ENCODE peak calls at places on chromosomes 3 and 15, in seven cellular contexts. Q, K, W, D, Z, E and I are unnamed samples.

GRCh38 chr15:90576711-90577389 is 47.1 kb downstream of the CRTC3 start:
- DNase-seq in Q (no peak), K (no peak), W (peak; percentile 44), D (no peak), Z (no peak), E (no peak), I (no peak)

GRCh38 chr3:52289338-52289746 is 1.7 kb downstream of the GLYCTK start:
- DNase-seq in Q (no peak), K (no peak), W (no peak), D (no peak), Z (no peak), E (no peak), I (no peak)

GRCh38 chr3:45774581-45775505 is 21.5 kb downstream of the SLC6A20 start:
- DNase-seq in Q (no peak), K (no peak), W (no peak), D (no peak), Z (no peak), E (no peak), I (no peak)

GRCh38 chr15:31337352-31338031 is 10.9 kb downstream of the KLF13 start:
- DNase-seq in Q (no peak), K (no peak), W (no peak), D (no peak), Z (no peak), E (no peak), I (no peak)

GRCh38 chr3:129001817-129002572 is 891 bp downstream of the EFCC1 start:
- DNase-seq in Q (no peak), K (peak; percentile 67), W (no peak), D (no peak), Z (peak; percentile 58), E (no peak), I (no peak)

GRCh38 chr15:60087561-60087960 is 83.5 kb downstream of the FOXB1 start:
- DNase-seq in Q (no peak), K (no peak), W (no peak), D (no peak), Z (no peak), E (no peak), I (no peak)

GRCh38 chr3:104646196-104646595 is 720.5 kb upstream of the ALCAM start:
- DNase-seq in Q (no peak), K (no peak), W (no peak), D (no peak), Z (no peak), E (no peak), I (no peak)

GRCh38 chr3:24119321-24119751 is 174.2 kb downstream of the NR1D2 start:
- DNase-seq in Q (no peak), K (no peak), W (no peak), D (no peak), Z (no peak), E (no peak), I (no peak)

GRCh38 chr3:140186421-140186920 is 251.5 kb downstream of the CLSTN2 start:
- DNase-seq in Q (no peak), K (no peak), W (no peak), D (no peak), Z (peak; percentile 30), E (no peak), I (no peak)

GRCh38 chr15:98671060-98672008 is 23.0 kb downstream of the IGF1R start:
- DNase-seq in Q (no peak), K (no peak), W (no peak), D (no peak), Z (no peak), E (peak; percentile 95), I (no peak)

GRCh38 chr3:57729339-57730039 is 26.6 kb upstream of the SLMAP start:
- DNase-seq in Q (no peak), K (no peak), W (no peak), D (no peak), Z (no peak), E (no peak), I (no peak)

GRCh38 chr15:72009207-72009606 is 108.7 kb downstream of the MYO9A start:
- DNase-seq in Q (no peak), K (no peak), W (no peak), D (peak; percentile 20), Z (no peak), E (peak; percentile 44), I (no peak)

GRCh38 chr3:169891886-169892285 is 19.5 kb upstream of the SAMD7 start:
- DNase-seq in Q (no peak), K (no peak), W (no peak), D (no peak), Z (no peak), E (no peak), I (no peak)

GRCh38 chr3:129888739-129889138 is 4.8 kb downstream of the TMCC1 start:
- DNase-seq in Q (no peak), K (no peak), W (peak; percentile 6), D (no peak), Z (no peak), E (no peak), I (no peak)

DNA sequence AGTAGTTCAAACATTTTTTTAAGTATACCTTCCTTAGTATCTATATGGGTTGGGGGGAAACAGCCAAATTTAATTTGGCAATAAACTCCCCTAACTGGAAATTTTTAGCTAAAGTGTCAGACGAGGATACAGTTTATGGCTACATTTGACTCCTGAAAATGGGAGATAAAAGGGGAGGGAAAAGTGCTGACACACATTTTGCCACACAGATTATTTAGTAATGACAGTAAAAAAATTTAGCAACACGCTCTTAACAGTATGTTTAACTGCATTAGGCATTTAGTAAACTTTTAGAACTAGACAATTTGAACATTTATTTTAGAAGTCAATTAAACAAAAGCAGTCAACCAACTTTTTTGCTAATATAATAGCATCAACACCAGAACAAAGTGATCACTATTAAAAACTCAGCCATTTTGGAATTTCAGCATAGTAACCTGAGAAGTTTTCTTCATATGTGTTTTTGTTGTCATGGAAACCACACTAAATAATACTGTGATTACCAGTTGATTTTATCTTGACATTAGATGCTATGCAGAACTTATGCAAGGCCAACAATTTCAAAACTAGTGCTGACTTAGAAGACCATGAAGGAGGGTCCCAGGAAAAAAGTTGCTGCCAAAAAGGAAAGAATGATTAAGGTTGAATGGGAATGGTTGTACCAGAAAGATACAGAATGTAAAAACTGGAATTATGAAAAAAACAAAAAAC is 47.0 kb upstream of the TFG start:
- DNase-seq in Q (no peak), K (no peak), W (no peak), D (no peak), Z (no peak), E (no peak), I (no peak)
- TF ChIP-seq TAF1 in Q (no peak), K (no peak), W (no peak), D (no peak), Z (no peak), E (no peak), I (no peak)

DNA sequence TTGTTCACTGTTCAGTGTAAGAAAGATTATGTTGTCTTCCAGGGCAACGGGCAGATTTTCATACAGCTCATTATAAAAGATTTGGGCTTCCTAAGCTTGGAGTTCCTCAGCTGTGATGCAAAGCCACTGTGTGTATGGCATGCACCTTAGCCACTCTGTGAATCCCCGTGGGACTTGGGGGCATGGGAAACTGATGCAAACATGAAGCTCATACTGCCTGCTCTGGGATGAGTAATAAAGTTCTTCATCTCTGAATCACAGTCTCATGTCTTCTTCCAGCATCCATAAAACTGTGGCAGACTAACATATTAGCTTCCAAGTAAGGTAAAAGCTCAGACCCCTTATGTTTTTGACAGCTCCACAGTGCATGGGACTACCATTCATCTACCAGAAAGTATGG is 154.3 kb upstream of the RORA start:
- DNase-seq in Q (no peak), K (no peak), W (no peak), D (no peak), Z (no peak), E (no peak), I (no peak)
- TF ChIP-seq TAF1 in Q (no peak), K (no peak), W (no peak), D (no peak), Z (no peak), E (no peak), I (no peak)

GRCh38 chr3:50639055-50639494 is 22.1 kb downstream of the MAPKAPK3 start:
- DNase-seq in Q (no peak), K (no peak), W (no peak), D (no peak), Z (no peak), E (no peak), I (no peak)
- TF ChIP-seq TAF1 in Q (no peak), K (no peak), W (no peak), D (no peak), Z (no peak), E (no peak), I (no peak)

DNA sequence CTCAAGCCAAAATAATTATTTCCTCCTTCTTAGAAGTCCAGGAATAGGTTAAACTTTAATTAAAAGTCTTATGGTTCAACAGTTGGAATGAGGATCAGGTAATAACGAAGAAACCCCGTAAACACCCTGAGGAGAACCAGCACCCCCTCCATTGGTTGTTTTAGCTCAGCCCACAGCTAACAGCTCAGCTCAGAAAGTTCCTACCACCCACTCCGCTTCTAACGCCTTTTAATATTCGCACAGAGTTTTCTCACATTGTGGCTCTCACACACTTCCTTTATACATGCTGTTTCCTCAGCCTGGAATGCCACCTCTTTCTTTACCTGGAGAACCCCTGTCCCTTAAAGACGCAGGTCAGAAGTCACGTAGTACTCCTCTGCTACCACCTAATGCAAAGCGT is 17.0 kb downstream of the CX3CR1 start:
- DNase-seq in Q (no peak), K (no peak), W (no peak), D (no peak), Z (no peak), E (no peak), I (no peak)
- TF ChIP-seq TAF1 in Q (no peak), K (no peak), W (no peak), D (no peak), Z (no peak), E (no peak), I (no peak)

DNA sequence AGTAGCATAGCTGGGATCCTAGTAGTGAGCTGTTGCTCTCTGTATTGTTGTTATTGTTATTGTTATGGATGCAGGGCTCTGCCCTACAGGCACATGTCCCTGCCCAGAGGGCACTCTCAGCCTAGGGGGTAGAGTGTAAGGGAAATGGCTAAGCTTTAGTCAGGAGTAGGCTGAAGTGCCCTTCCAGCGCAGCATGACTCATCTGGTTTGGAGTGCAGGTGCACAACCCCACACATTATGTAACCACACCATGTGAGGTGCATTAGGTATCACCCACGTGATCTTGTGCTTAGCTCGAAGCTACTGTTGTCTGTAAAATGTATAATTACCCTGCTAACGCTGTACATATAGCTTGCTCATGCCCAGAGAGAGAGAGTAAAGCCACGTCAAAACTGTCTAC is 48.3 kb upstream of the TIPARP start:
- DNase-seq in Q (no peak), K (no peak), W (no peak), D (no peak), Z (no peak), E (no peak), I (no peak)
- TF ChIP-seq TAF1 in Q (no peak), K (no peak), W (no peak), D (no peak), Z (no peak), E (no peak), I (no peak)